ENCODE peak calls at places on chromosomes 7 and 10, in six cellular contexts. R is epithelial cell of esophagus, J is transverse colon, Y is cardiac muscle cell, I is chondrocyte, L is colonic mucosa. Q is an unnamed sample.

GRCh38 chr10:13690281-13690825 is 103.6 kb downstream of the PRPF18 start:
- DNase-seq in R (peak; percentile 96), J (no peak), Y (no peak), I (peak; percentile 54), L (no peak), Q (no peak)

GRCh38 chr10:13351340-13351915 is 3.3 kb upstream of the SEPHS1 start:
- DNase-seq in R (no peak), J (no peak), Y (no peak), I (no peak), L (no peak), Q (no peak)

GRCh38 chr10:132714096-132714721 is 71.7 kb downstream of the NKX6-2 start:
- DNase-seq in R (no peak), J (no peak), Y (no peak), I (peak; percentile 88), L (no peak), Q (peak; percentile 42)

GRCh38 chr10:96339956-96340904 is 18.6 kb downstream of the OPALIN start:
- DNase-seq in R (peak; percentile 80), J (peak; percentile 69), Y (peak; percentile 81), I (no peak), L (peak; percentile 62), Q (peak; percentile 73)

GRCh38 chr10:18610517-18610916 is 40.9 kb downstream of the NSUN6 start:
- DNase-seq in R (peak; percentile 92), J (peak; percentile 35), Y (peak; percentile 87), I (no peak), L (peak; percentile 47), Q (no peak)

GRCh38 chr7:36746347-36746746 is 22.1 kb upstream of the AOAH start:
- DNase-seq in R (no peak), J (no peak), Y (peak; percentile 96), I (no peak), L (no peak), Q (no peak)

GRCh38 chr10:128035557-128035973 is 90.7 kb downstream of the MKI67 start:
- DNase-seq in R (peak; percentile 49), J (peak; percentile 68), Y (peak; percentile 44), I (peak; percentile 59), L (peak; percentile 62), Q (peak; percentile 75)

GRCh38 chr10:131981429-131982184 is at the start of gene BNIP3:
- DNase-seq in R (peak; percentile 93), J (peak; percentile 93), Y (peak; percentile 98), I (peak; percentile 98), L (peak; percentile 91), Q (peak; percentile 99)

GRCh38 chr7:125173571-125173970 is 243.9 kb upstream of the POT1 start:
- DNase-seq in R (peak; percentile 93), J (no peak), Y (no peak), I (no peak), L (no peak), Q (no peak)

GRCh38 chr7:5755704-5756131 is 25.7 kb downstream of the RNF216 start:
- DNase-seq in R (peak; percentile 38), J (no peak), Y (peak; percentile 88), I (no peak), L (no peak), Q (no peak)

GRCh38 chr7:150945853-150946825 is 32.0 kb downstream of the KCNH2 start:
- DNase-seq in R (peak; percentile 36), J (peak; percentile 51), Y (no peak), I (peak; percentile 92), L (no peak), Q (no peak)

GRCh38 chr7:134891262-134892001 is 94.9 kb upstream of the AGBL3 start:
- DNase-seq in R (peak; percentile 96), J (peak; percentile 47), Y (peak; percentile 98), I (no peak), L (peak; percentile 45), Q (peak; percentile 69)

GRCh38 chr7:13727279-13727678 is 262.2 kb downstream of the ETV1 start:
- DNase-seq in R (no peak), J (no peak), Y (peak; percentile 1), I (no peak), L (no peak), Q (no peak)

GRCh38 chr7:108418941-108419340 is 37.3 kb downstream of the NRCAM start:
- DNase-seq in R (no peak), J (no peak), Y (peak; percentile 53), I (no peak), L (no peak), Q (no peak)

GRCh38 chr10:132387723-132388210 is 9.2 kb upstream of the PWWP2B start:
- DNase-seq in R (peak; percentile 44), J (peak; percentile 84), Y (peak; percentile 59), I (peak; percentile 70), L (peak; percentile 82), Q (peak; percentile 87)

GRCh38 chr7:108335264-108335918 is 120.8 kb downstream of the NRCAM start:
- DNase-seq in R (no peak), J (no peak), Y (peak; percentile 45), I (no peak), L (no peak), Q (peak; percentile 12)

GRCh38 chr10:118835682-118836326 is 81.0 kb upstream of the CACUL1 start:
- DNase-seq in R (peak; percentile 97), J (peak; percentile 67), Y (no peak), I (no peak), L (peak; percentile 57), Q (no peak)

GRCh38 chr10:69397972-69398371 is 18.7 kb downstream of the TACR2 start:
- DNase-seq in R (no peak), J (no peak), Y (peak; percentile 89), I (no peak), L (no peak), Q (no peak)

GRCh38 chr10:80357000-80357803 is 621 bp downstream of the DYDC2 start:
- DNase-seq in R (no peak), J (peak; percentile 8), Y (peak; percentile 2), I (no peak), L (no peak), Q (peak; percentile 68)

GRCh38 chr10:123153486-123154091 is 613 bp upstream of the BUB3 start:
- DNase-seq in R (no peak), J (no peak), Y (no peak), I (no peak), L (no peak), Q (no peak)

GRCh38 chr7:93889261-93889660 is 1.3 kb downstream of the TFPI2 start:
- DNase-seq in R (peak; percentile 81), J (no peak), Y (peak; percentile 70), I (no peak), L (no peak), Q (no peak)

GRCh38 chr10:50622497-50623298 is 1.1 kb downstream of the SGMS1 start:
- DNase-seq in R (peak; percentile 54), J (peak; percentile 53), Y (peak; percentile 53), I (no peak), L (peak; percentile 63), Q (peak; percentile 58)

GRCh38 chr10:125840955-125841354 is 17.6 kb downstream of the BCCIP start:
- DNase-seq in R (peak; percentile 5), J (no peak), Y (no peak), I (no peak), L (no peak), Q (no peak)

GRCh38 chr10:102658802-102659201 is 14.5 kb downstream of the TRIM8 start:
- DNase-seq in R (no peak), J (no peak), Y (no peak), I (no peak), L (no peak), Q (no peak)

GRCh38 chr7:26704786-26705185 is 159.6 kb downstream of the SKAP2 start:
- DNase-seq in R (no peak), J (no peak), Y (peak; percentile 1), I (no peak), L (no peak), Q (no peak)

GRCh38 chr10:51920672-51921071 is 221.3 kb upstream of the CSTF2T start:
- DNase-seq in R (no peak), J (no peak), Y (no peak), I (no peak), L (no peak), Q (no peak)

GRCh38 chr10:100859204-100859763 is 53.5 kb upstream of the SLF2 start:
- DNase-seq in R (no peak), J (no peak), Y (no peak), I (no peak), L (no peak), Q (no peak)

GRCh38 chr7:115631782-115632181 is 398.8 kb downstream of the TFEC start:
- DNase-seq in R (no peak), J (no peak), Y (peak; percentile 27), I (no peak), L (no peak), Q (no peak)
- TF ChIP-seq CTCF in R (no peak), J (no peak), Y (no peak), I (no peak), L (no peak), Q (no peak)

DNA sequence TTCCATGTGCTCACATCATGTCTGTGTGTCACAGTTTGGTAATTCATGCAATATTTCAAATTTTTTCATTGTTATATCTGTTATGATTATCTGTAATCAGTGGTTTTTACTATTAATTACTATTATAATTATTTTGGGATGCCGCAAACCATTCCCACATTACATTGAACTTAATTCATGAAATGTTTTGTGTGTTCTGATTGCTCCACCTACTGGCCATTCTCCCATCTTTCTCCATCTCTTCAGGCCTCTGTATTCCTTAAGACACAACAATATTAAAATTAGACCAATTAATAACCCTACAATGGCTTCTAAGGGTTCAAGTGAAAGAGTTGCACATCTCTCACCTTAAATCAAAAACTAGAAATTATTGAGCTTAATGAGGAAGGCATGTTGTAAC is 398.5 kb downstream of the PCDH15 start:
- DNase-seq in R (peak; percentile 66), J (no peak), Y (peak; percentile 17), I (no peak), L (no peak), Q (peak; percentile 4)
- TF ChIP-seq CTCF in R (peak; percentile 61), J (no peak), Y (peak; percentile 18), I (peak; percentile 87), L (no peak), Q (peak; percentile 57)

DNA sequence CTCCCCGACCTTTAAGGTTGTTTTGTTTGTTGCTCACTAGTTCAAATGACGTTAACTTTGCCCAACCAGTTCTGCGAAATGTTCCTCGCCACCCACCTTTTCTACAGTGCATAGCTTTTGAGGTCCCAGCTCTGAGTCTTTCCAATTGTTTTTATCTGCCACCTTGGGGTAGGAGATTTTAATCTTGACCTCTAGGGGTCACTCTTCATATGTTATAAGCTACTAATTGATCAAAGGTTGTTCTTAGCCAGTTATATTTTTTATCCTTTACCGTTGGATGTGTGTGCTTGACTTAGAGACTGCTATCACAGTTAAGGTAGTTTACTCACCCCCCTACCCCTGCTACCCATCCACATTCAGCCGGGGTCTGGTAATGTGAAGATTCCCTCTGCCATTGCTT is 372.4 kb downstream of the SUGCT start:
- DNase-seq in R (peak; percentile 16), J (no peak), Y (no peak), I (no peak), L (no peak), Q (no peak)
- TF ChIP-seq CTCF in R (no peak), J (no peak), Y (peak; percentile 5), I (peak; percentile 28), L (peak; percentile 41), Q (no peak)

GRCh38 chr10:77711683-77712049 is 74.1 kb upstream of the KCNMA1 start:
- DNase-seq in R (no peak), J (no peak), Y (no peak), I (no peak), L (no peak), Q (no peak)

GRCh38 chr10:77707570-77707969 is 70.0 kb upstream of the KCNMA1 start:
- DNase-seq in R (no peak), J (no peak), Y (no peak), I (no peak), L (no peak), Q (no peak)

GRCh38 chr10:77710759-77711682 is 73.4 kb upstream of the KCNMA1 start:
- DNase-seq in R (peak; percentile 62), J (peak; percentile 77), Y (peak; percentile 73), I (no peak), L (peak; percentile 79), Q (peak; percentile 95)

GRCh38 chr10:77712207-77712606 is 74.6 kb upstream of the KCNMA1 start:
- DNase-seq in R (no peak), J (no peak), Y (no peak), I (no peak), L (no peak), Q (no peak)

GRCh38 chr10:77710081-77710551 is 72.5 kb upstream of the KCNMA1 start:
- DNase-seq in R (no peak), J (no peak), Y (no peak), I (no peak), L (no peak), Q (no peak)
- TF ChIP-seq CTCF in R (no peak), J (no peak), Y (no peak), I (no peak), L (no peak), Q (no peak)